ENCODE peak calls at places on chromosomes 7 and 10, in seven cellular contexts. One of them, this sample, is unnamed.

GRCh38 chr7:129689995-129690581 is 78.6 kb downstream of the NRF1 start:
- DNase-seq in fibroblast of pulmonary artery: no peak
- DNase-seq in A172: no peak
- DNase-seq in stimulated activated CD4-positive, alpha-beta T cell treated with anti-CD3 and anti-CD28 coated beads, TNF-alpha, amount 100 ng/mL, for 24 hours: no peak
- DNase-seq in activated naive CD8-positive, alpha-beta T cell treated with anti-CD3 and anti-CD28 coated beads, Interleukin-2, amount 50 U/mL, for 24 hours: no peak
- DNase-seq in Calu3: no peak
- DNase-seq in retina: no peak
- DNase-seq in this sample: no peak

GRCh38 chr10:10007972-10008371 is 1009.7 kb upstream of the CELF2 start:
- DNase-seq in Calu3: no peak
- DNase-seq in retina: no peak
- DNase-seq in fibroblast of pulmonary artery: no peak
- DNase-seq in stimulated activated CD4-positive, alpha-beta T cell treated with anti-CD3 and anti-CD28 coated beads, TNF-alpha, amount 100 ng/mL, for 24 hours: no peak
- DNase-seq in activated naive CD8-positive, alpha-beta T cell treated with anti-CD3 and anti-CD28 coated beads, Interleukin-2, amount 50 U/mL, for 24 hours: no peak
- DNase-seq in A172: no peak
- DNase-seq in this sample: no peak

GRCh38 chr7:1156782-1157535 is 3.0 kb downstream of the ZFAND2A start:
- DNase-seq in activated naive CD8-positive, alpha-beta T cell treated with anti-CD3 and anti-CD28 coated beads, Interleukin-2, amount 50 U/mL, for 24 hours: no peak
- DNase-seq in fibroblast of pulmonary artery: no peak
- DNase-seq in A172: peak
- DNase-seq in retina: no peak
- DNase-seq in Calu3: peak
- DNase-seq in stimulated activated CD4-positive, alpha-beta T cell treated with anti-CD3 and anti-CD28 coated beads, TNF-alpha, amount 100 ng/mL, for 24 hours: no peak
- DNase-seq in this sample: peak

GRCh38 chr10:7563368-7563767 is 103.4 kb downstream of the ITIH5 start:
- DNase-seq in retina: no peak
- DNase-seq in stimulated activated CD4-positive, alpha-beta T cell treated with anti-CD3 and anti-CD28 coated beads, TNF-alpha, amount 100 ng/mL, for 24 hours: no peak
- DNase-seq in A172: no peak
- DNase-seq in activated naive CD8-positive, alpha-beta T cell treated with anti-CD3 and anti-CD28 coated beads, Interleukin-2, amount 50 U/mL, for 24 hours: no peak
- DNase-seq in fibroblast of pulmonary artery: peak
- DNase-seq in Calu3: no peak
- DNase-seq in this sample: no peak

GRCh38 chr10:61271127-61271780 is 181.9 kb downstream of the TMEM26 start:
- DNase-seq in stimulated activated CD4-positive, alpha-beta T cell treated with anti-CD3 and anti-CD28 coated beads, TNF-alpha, amount 100 ng/mL, for 24 hours: no peak
- DNase-seq in activated naive CD8-positive, alpha-beta T cell treated with anti-CD3 and anti-CD28 coated beads, Interleukin-2, amount 50 U/mL, for 24 hours: no peak
- DNase-seq in fibroblast of pulmonary artery: peak
- DNase-seq in A172: peak
- DNase-seq in Calu3: peak
- DNase-seq in retina: no peak
- DNase-seq in this sample: no peak

GRCh38 chr7:28708033-28708451 is 250.1 kb downstream of the TRIL start:
- DNase-seq in activated naive CD8-positive, alpha-beta T cell treated with anti-CD3 and anti-CD28 coated beads, Interleukin-2, amount 50 U/mL, for 24 hours: no peak
- DNase-seq in Calu3: no peak
- DNase-seq in stimulated activated CD4-positive, alpha-beta T cell treated with anti-CD3 and anti-CD28 coated beads, TNF-alpha, amount 100 ng/mL, for 24 hours: no peak
- DNase-seq in A172: no peak
- DNase-seq in retina: no peak
- DNase-seq in fibroblast of pulmonary artery: peak
- DNase-seq in this sample: no peak

GRCh38 chr10:99329891-99330674 is 927 bp downstream of the CNNM1 start:
- DNase-seq in fibroblast of pulmonary artery: peak
- DNase-seq in activated naive CD8-positive, alpha-beta T cell treated with anti-CD3 and anti-CD28 coated beads, Interleukin-2, amount 50 U/mL, for 24 hours: peak
- DNase-seq in stimulated activated CD4-positive, alpha-beta T cell treated with anti-CD3 and anti-CD28 coated beads, TNF-alpha, amount 100 ng/mL, for 24 hours: no peak
- DNase-seq in A172: no peak
- DNase-seq in retina: peak
- DNase-seq in Calu3: peak
- DNase-seq in this sample: peak

GRCh38 chr7:47278043-47278442 is 303.9 kb downstream of the TNS3 start:
- DNase-seq in A172: no peak
- DNase-seq in Calu3: no peak
- DNase-seq in stimulated activated CD4-positive, alpha-beta T cell treated with anti-CD3 and anti-CD28 coated beads, TNF-alpha, amount 100 ng/mL, for 24 hours: no peak
- DNase-seq in retina: no peak
- DNase-seq in activated naive CD8-positive, alpha-beta T cell treated with anti-CD3 and anti-CD28 coated beads, Interleukin-2, amount 50 U/mL, for 24 hours: no peak
- DNase-seq in fibroblast of pulmonary artery: no peak
- DNase-seq in this sample: no peak

GRCh38 chr10:11687779-11688447 is 54.3 kb upstream of the ECHDC3 start:
- DNase-seq in fibroblast of pulmonary artery: no peak
- DNase-seq in A172: peak
- DNase-seq in stimulated activated CD4-positive, alpha-beta T cell treated with anti-CD3 and anti-CD28 coated beads, TNF-alpha, amount 100 ng/mL, for 24 hours: no peak
- DNase-seq in Calu3: peak
- DNase-seq in retina: no peak
- DNase-seq in activated naive CD8-positive, alpha-beta T cell treated with anti-CD3 and anti-CD28 coated beads, Interleukin-2, amount 50 U/mL, for 24 hours: no peak
- DNase-seq in this sample: no peak

GRCh38 chr10:48536226-48536500 is 68.7 kb downstream of the ARHGAP22 start:
- DNase-seq in Calu3: no peak
- DNase-seq in A172: no peak
- DNase-seq in stimulated activated CD4-positive, alpha-beta T cell treated with anti-CD3 and anti-CD28 coated beads, TNF-alpha, amount 100 ng/mL, for 24 hours: no peak
- DNase-seq in activated naive CD8-positive, alpha-beta T cell treated with anti-CD3 and anti-CD28 coated beads, Interleukin-2, amount 50 U/mL, for 24 hours: no peak
- DNase-seq in fibroblast of pulmonary artery: no peak
- DNase-seq in retina: no peak
- DNase-seq in this sample: no peak

GRCh38 chr7:35185908-35186731 is 67.8 kb downstream of the TBX20 start:
- DNase-seq in A172: peak
- DNase-seq in Calu3: peak
- DNase-seq in activated naive CD8-positive, alpha-beta T cell treated with anti-CD3 and anti-CD28 coated beads, Interleukin-2, amount 50 U/mL, for 24 hours: peak
- DNase-seq in fibroblast of pulmonary artery: peak
- DNase-seq in stimulated activated CD4-positive, alpha-beta T cell treated with anti-CD3 and anti-CD28 coated beads, TNF-alpha, amount 100 ng/mL, for 24 hours: no peak
- DNase-seq in retina: peak
- DNase-seq in this sample: peak

GRCh38 chr10:94760586-94761178 is 1.8 kb upstream of the CYP2C19 start:
- DNase-seq in A172: no peak
- DNase-seq in retina: no peak
- DNase-seq in fibroblast of pulmonary artery: no peak
- DNase-seq in Calu3: no peak
- DNase-seq in activated naive CD8-positive, alpha-beta T cell treated with anti-CD3 and anti-CD28 coated beads, Interleukin-2, amount 50 U/mL, for 24 hours: no peak
- DNase-seq in stimulated activated CD4-positive, alpha-beta T cell treated with anti-CD3 and anti-CD28 coated beads, TNF-alpha, amount 100 ng/mL, for 24 hours: no peak
- DNase-seq in this sample: no peak

GRCh38 chr7:80014507-80014906 is 120.1 kb upstream of the GNAI1 start:
- DNase-seq in activated naive CD8-positive, alpha-beta T cell treated with anti-CD3 and anti-CD28 coated beads, Interleukin-2, amount 50 U/mL, for 24 hours: no peak
- DNase-seq in retina: no peak
- DNase-seq in A172: peak
- DNase-seq in Calu3: no peak
- DNase-seq in fibroblast of pulmonary artery: peak
- DNase-seq in stimulated activated CD4-positive, alpha-beta T cell treated with anti-CD3 and anti-CD28 coated beads, TNF-alpha, amount 100 ng/mL, for 24 hours: no peak
- DNase-seq in this sample: no peak

This sample was measured in SJSA1.